ENCODE peak calls at places on chromosomes 13 and 19, in six cellular contexts. One of them, this sample, is unnamed. For H3K9me3, the result is how much of the 10 kb centered on the place peaks cover.

GRCh38 chr19:40219721-40220276 is 1.6 kb upstream of the TTC9B start:
- DNase-seq in psoas muscle: no peak
- DNase-seq in cardiac muscle cell: peak
- DNase-seq in stomach: no peak
- DNase-seq in aorta: no peak
- DNase-seq in naive thymus-derived CD4-positive, alpha-beta T cell: no peak
- DNase-seq in this sample: no peak

GRCh38 chr13:44523176-44524017 is 52.7 kb downstream of the TSC22D1 start:
- DNase-seq in psoas muscle: no peak
- DNase-seq in cardiac muscle cell: peak
- DNase-seq in stomach: no peak
- DNase-seq in aorta: no peak
- DNase-seq in naive thymus-derived CD4-positive, alpha-beta T cell: no peak
- DNase-seq in this sample: no peak

GRCh38 chr13:71864094-71864980 is 2.7 kb downstream of the DACH1 start:
- DNase-seq in psoas muscle: peak
- DNase-seq in cardiac muscle cell: peak
- DNase-seq in stomach: no peak
- DNase-seq in aorta: peak
- DNase-seq in naive thymus-derived CD4-positive, alpha-beta T cell: peak
- DNase-seq in this sample: peak

GRCh38 chr13:59279024-59279423 is 884.7 kb downstream of the DIAPH3 start:
- DNase-seq in psoas muscle: no peak
- DNase-seq in cardiac muscle cell: peak
- DNase-seq in stomach: no peak
- DNase-seq in aorta: no peak
- DNase-seq in naive thymus-derived CD4-positive, alpha-beta T cell: no peak
- DNase-seq in this sample: no peak

GRCh38 chr19:38488811-38489481 is 55.5 kb downstream of the RYR1 start:
- DNase-seq in psoas muscle: no peak
- DNase-seq in cardiac muscle cell: no peak
- DNase-seq in stomach: no peak
- DNase-seq in aorta: no peak
- DNase-seq in naive thymus-derived CD4-positive, alpha-beta T cell: no peak
- DNase-seq in this sample: no peak

GRCh38 chr13:34897220-34897619 is 44.9 kb upstream of the NBEA start:
- DNase-seq in psoas muscle: no peak
- DNase-seq in cardiac muscle cell: no peak
- DNase-seq in stomach: no peak
- DNase-seq in aorta: no peak
- DNase-seq in naive thymus-derived CD4-positive, alpha-beta T cell: no peak
- DNase-seq in this sample: no peak

GRCh38 chr19:56841194-56841546 is 644 bp upstream of the PEG3 start:
- DNase-seq in psoas muscle: no peak
- DNase-seq in cardiac muscle cell: no peak
- DNase-seq in stomach: no peak
- DNase-seq in aorta: no peak
- DNase-seq in naive thymus-derived CD4-positive, alpha-beta T cell: no peak
- DNase-seq in this sample: no peak

GRCh38 chr13:37476874-37477273 is 121.7 kb downstream of the POSTN start:
- DNase-seq in psoas muscle: no peak
- DNase-seq in cardiac muscle cell: peak
- DNase-seq in stomach: no peak
- DNase-seq in aorta: no peak
- DNase-seq in naive thymus-derived CD4-positive, alpha-beta T cell: no peak
- DNase-seq in this sample: no peak

GRCh38 chr13:72295173-72295572 is 428.2 kb upstream of the DACH1 start:
- DNase-seq in psoas muscle: no peak
- DNase-seq in cardiac muscle cell: peak
- DNase-seq in stomach: no peak
- DNase-seq in aorta: no peak
- DNase-seq in naive thymus-derived CD4-positive, alpha-beta T cell: no peak
- DNase-seq in this sample: no peak

GRCh38 chr13:70960841-70961443 is 852.7 kb upstream of the KLHL1 start:
- DNase-seq in psoas muscle: no peak
- DNase-seq in cardiac muscle cell: peak
- DNase-seq in stomach: no peak
- DNase-seq in aorta: no peak
- DNase-seq in naive thymus-derived CD4-positive, alpha-beta T cell: no peak
- DNase-seq in this sample: no peak

GRCh38 chr19:56538761-56539263 is at the start of gene ZFP28:
- DNase-seq in psoas muscle: peak
- DNase-seq in cardiac muscle cell: no peak
- DNase-seq in stomach: no peak
- DNase-seq in aorta: peak
- DNase-seq in naive thymus-derived CD4-positive, alpha-beta T cell: no peak
- DNase-seq in this sample: peak

GRCh38 chr19:41691268-41691970 is 3.3 kb upstream of the CEACAM7 start:
- DNase-seq in psoas muscle: no peak
- DNase-seq in cardiac muscle cell: peak
- DNase-seq in stomach: peak
- DNase-seq in aorta: peak
- DNase-seq in naive thymus-derived CD4-positive, alpha-beta T cell: peak
- DNase-seq in this sample: no peak

GRCh38 chr19:38583219-38583984 is 34.4 kb downstream of the MAP4K1 start:
- DNase-seq in psoas muscle: no peak
- DNase-seq in cardiac muscle cell: no peak
- DNase-seq in stomach: no peak
- DNase-seq in aorta: no peak
- DNase-seq in naive thymus-derived CD4-positive, alpha-beta T cell: no peak
- DNase-seq in this sample: no peak

GRCh38 chr19:12544401-12544876 is 6.8 kb downstream of the ZNF564 start:
- DNase-seq in psoas muscle: no peak
- DNase-seq in cardiac muscle cell: peak
- DNase-seq in stomach: no peak
- DNase-seq in aorta: no peak
- DNase-seq in naive thymus-derived CD4-positive, alpha-beta T cell: no peak
- DNase-seq in this sample: no peak

GRCh38 chr19:53873451-53874383 is 6.0 kb downstream of the MYADM start:
- DNase-seq in psoas muscle: peak
- DNase-seq in cardiac muscle cell: no peak
- DNase-seq in stomach: no peak
- DNase-seq in aorta: peak
- DNase-seq in naive thymus-derived CD4-positive, alpha-beta T cell: peak
- DNase-seq in this sample: no peak

GRCh38 chr13:21234537-21234936 is 58.1 kb downstream of the MRPL57 start:
- DNase-seq in psoas muscle: no peak
- DNase-seq in cardiac muscle cell: no peak
- DNase-seq in stomach: no peak
- DNase-seq in aorta: no peak
- DNase-seq in naive thymus-derived CD4-positive, alpha-beta T cell: no peak
- DNase-seq in this sample: no peak

GRCh38 chr13:44879452-44880058 is 109.7 kb downstream of the NUFIP1 start:
- DNase-seq in psoas muscle: no peak
- DNase-seq in cardiac muscle cell: peak
- DNase-seq in stomach: no peak
- DNase-seq in aorta: no peak
- DNase-seq in naive thymus-derived CD4-positive, alpha-beta T cell: no peak
- DNase-seq in this sample: no peak

GRCh38 chr13:107845911-107846310 is 369.4 kb downstream of the LIG4 start:
- DNase-seq in psoas muscle: no peak
- DNase-seq in cardiac muscle cell: no peak
- DNase-seq in stomach: no peak
- DNase-seq in aorta: no peak
- DNase-seq in naive thymus-derived CD4-positive, alpha-beta T cell: no peak
- DNase-seq in this sample: no peak

GRCh38 chr19:49468746-49469447 is 5.1 kb upstream of the FLT3LG start:
- DNase-seq in psoas muscle: peak
- DNase-seq in cardiac muscle cell: peak
- DNase-seq in stomach: peak
- DNase-seq in aorta: peak
- DNase-seq in naive thymus-derived CD4-positive, alpha-beta T cell: peak
- DNase-seq in this sample: no peak

GRCh38 chr19:40503300-40503699 is 36.5 kb downstream of the SPTBN4 start:
- DNase-seq in psoas muscle: no peak
- DNase-seq in cardiac muscle cell: no peak
- DNase-seq in stomach: no peak
- DNase-seq in aorta: no peak
- DNase-seq in naive thymus-derived CD4-positive, alpha-beta T cell: no peak
- DNase-seq in this sample: no peak

GRCh38 chr19:51166846-51167490 is 24.9 kb downstream of the SIGLEC7 start:
- DNase-seq in psoas muscle: no peak
- DNase-seq in cardiac muscle cell: no peak
- DNase-seq in stomach: no peak
- DNase-seq in aorta: no peak
- DNase-seq in naive thymus-derived CD4-positive, alpha-beta T cell: peak
- DNase-seq in this sample: peak

GRCh38 chr19:10461047-10461949 is 41.0 kb downstream of the PDE4A start:
- DNase-seq in psoas muscle: peak
- DNase-seq in cardiac muscle cell: peak
- DNase-seq in stomach: peak
- DNase-seq in aorta: peak
- DNase-seq in naive thymus-derived CD4-positive, alpha-beta T cell: peak
- DNase-seq in this sample: peak
- H3K4me3 ChIP-seq in psoas muscle: peak
- H3K4me3 ChIP-seq in cardiac muscle cell: peak
- H3K4me3 ChIP-seq in stomach: peak
- H3K4me3 ChIP-seq in aorta: no peak
- H3K4me3 ChIP-seq in naive thymus-derived CD4-positive, alpha-beta T cell: peak
- H3K4me3 ChIP-seq in this sample: peak

GRCh38 chr13:98305670-98306069 is 128.6 kb upstream of the RNF113B start:
- DNase-seq in psoas muscle: no peak
- DNase-seq in cardiac muscle cell: no peak
- DNase-seq in stomach: no peak
- DNase-seq in aorta: no peak
- DNase-seq in naive thymus-derived CD4-positive, alpha-beta T cell: no peak
- DNase-seq in this sample: no peak

GRCh38 chr13:98308525-98308911 is 131.4 kb upstream of the RNF113B start:
- DNase-seq in psoas muscle: no peak
- DNase-seq in cardiac muscle cell: no peak
- DNase-seq in stomach: no peak
- DNase-seq in aorta: no peak
- DNase-seq in naive thymus-derived CD4-positive, alpha-beta T cell: no peak
- DNase-seq in this sample: no peak

GRCh38 chr13:98309569-98310335 is 132.7 kb upstream of the RNF113B start:
- DNase-seq in psoas muscle: no peak
- DNase-seq in cardiac muscle cell: no peak
- DNase-seq in stomach: no peak
- DNase-seq in aorta: no peak
- DNase-seq in naive thymus-derived CD4-positive, alpha-beta T cell: no peak
- DNase-seq in this sample: no peak

GRCh38 chr13:98307744-98308524 is 130.9 kb upstream of the RNF113B start:
- DNase-seq in psoas muscle: no peak
- DNase-seq in cardiac muscle cell: peak
- DNase-seq in stomach: no peak
- DNase-seq in aorta: no peak
- DNase-seq in naive thymus-derived CD4-positive, alpha-beta T cell: no peak
- DNase-seq in this sample: no peak

DNA sequence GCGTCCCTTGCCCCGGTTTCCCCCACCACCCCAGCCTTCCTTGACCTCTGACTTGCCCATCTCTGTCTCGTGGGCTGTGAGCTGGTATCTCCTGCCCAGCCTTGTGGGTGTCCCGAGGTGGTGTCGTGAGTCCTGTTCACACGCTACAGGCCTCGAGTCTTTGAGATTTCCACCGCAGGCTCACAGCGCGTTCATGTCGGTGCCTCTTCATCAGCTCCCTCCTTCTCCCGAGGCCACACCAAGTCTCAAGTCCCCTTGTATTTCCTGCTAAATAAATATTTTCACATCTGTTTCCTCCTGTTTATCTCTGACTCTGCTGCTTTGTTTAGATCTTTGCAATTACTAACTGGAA is 130.3 kb upstream of the RNF113B start:
- DNase-seq in psoas muscle: no peak
- DNase-seq in cardiac muscle cell: peak
- DNase-seq in stomach: no peak
- DNase-seq in aorta: no peak
- DNase-seq in naive thymus-derived CD4-positive, alpha-beta T cell: no peak
- DNase-seq in this sample: no peak
- H3K27ac ChIP-seq in psoas muscle: peak
- H3K27ac ChIP-seq in cardiac muscle cell: no peak
- H3K27ac ChIP-seq in stomach: peak
- H3K27ac ChIP-seq in aorta: no peak
- H3K27ac ChIP-seq in naive thymus-derived CD4-positive, alpha-beta T cell: no peak
- H3K27ac ChIP-seq in this sample: peak

GRCh38 chr19:17074628-17075034 is 621 bp downstream of the HAUS8 start:
- DNase-seq in psoas muscle: no peak
- DNase-seq in cardiac muscle cell: no peak
- DNase-seq in stomach: no peak
- DNase-seq in aorta: no peak
- DNase-seq in naive thymus-derived CD4-positive, alpha-beta T cell: peak
- DNase-seq in this sample: no peak
- H3K9me3 ChIP-seq in psoas muscle: under half
- H3K9me3 ChIP-seq in cardiac muscle cell: under half
- H3K9me3 ChIP-seq in stomach: under half
- H3K9me3 ChIP-seq in aorta: under half
- H3K9me3 ChIP-seq in naive thymus-derived CD4-positive, alpha-beta T cell: under half
- H3K9me3 ChIP-seq in this sample: under half

GRCh38 chr19:8004723-8005513 is 523 bp downstream of the ELAVL1 start:
- DNase-seq in psoas muscle: no peak
- DNase-seq in cardiac muscle cell: peak
- DNase-seq in stomach: no peak
- DNase-seq in aorta: no peak
- DNase-seq in naive thymus-derived CD4-positive, alpha-beta T cell: peak
- DNase-seq in this sample: no peak

GRCh38 chr19:8004001-8004400 is 1.4 kb downstream of the ELAVL1 start:
- DNase-seq in psoas muscle: no peak
- DNase-seq in cardiac muscle cell: no peak
- DNase-seq in stomach: no peak
- DNase-seq in aorta: no peak
- DNase-seq in naive thymus-derived CD4-positive, alpha-beta T cell: no peak
- DNase-seq in this sample: no peak

GRCh38 chr19:8000298-8001038 is 5.0 kb downstream of the ELAVL1 start:
- DNase-seq in psoas muscle: no peak
- DNase-seq in cardiac muscle cell: no peak
- DNase-seq in stomach: no peak
- DNase-seq in aorta: no peak
- DNase-seq in naive thymus-derived CD4-positive, alpha-beta T cell: no peak
- DNase-seq in this sample: no peak

GRCh38 chr19:8001651-8001994 is 3.8 kb downstream of the ELAVL1 start:
- DNase-seq in psoas muscle: no peak
- DNase-seq in cardiac muscle cell: no peak
- DNase-seq in stomach: no peak
- DNase-seq in aorta: no peak
- DNase-seq in naive thymus-derived CD4-positive, alpha-beta T cell: no peak
- DNase-seq in this sample: no peak

DNA sequence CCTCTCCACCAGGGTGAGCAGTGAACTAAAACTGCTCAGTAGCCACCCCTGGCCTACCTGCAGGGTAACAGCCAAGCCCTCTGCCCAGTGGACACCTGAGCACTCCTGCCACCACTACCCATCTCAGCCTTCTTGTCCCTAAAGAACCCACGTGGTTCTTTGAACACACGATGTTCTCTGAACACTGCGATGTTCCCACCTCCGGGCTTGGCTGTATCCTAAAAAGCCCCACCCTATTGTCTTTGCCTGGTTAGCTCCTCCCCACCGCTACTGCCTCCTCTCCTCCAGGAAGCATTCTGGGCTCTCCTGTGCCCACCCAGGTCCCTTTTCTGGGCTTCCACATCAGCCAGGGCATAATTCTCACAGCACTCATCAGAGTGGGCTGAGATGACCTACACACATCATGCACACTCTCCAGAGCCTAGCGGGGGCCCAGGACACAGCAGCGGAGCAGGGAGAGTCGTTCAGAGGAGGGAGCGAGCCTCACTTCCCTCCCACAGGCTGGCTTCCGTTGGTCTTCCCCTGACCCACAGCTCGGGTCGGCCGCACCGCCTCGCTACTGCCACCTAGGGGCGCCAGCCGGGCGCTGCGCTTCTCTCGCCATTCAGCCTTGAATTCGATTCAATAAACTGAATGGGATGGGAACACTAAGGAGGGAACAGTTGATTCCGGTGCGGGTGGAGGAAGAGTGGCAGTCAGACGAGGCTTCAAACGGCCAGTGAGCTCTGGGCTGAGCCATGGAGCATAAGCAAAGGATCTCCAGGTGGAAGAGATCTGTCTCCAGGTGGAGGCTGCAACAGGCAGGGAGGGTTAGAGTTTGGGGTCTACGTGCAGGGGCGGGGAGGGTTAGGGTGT is 3.2 kb downstream of the ELAVL1 start:
- DNase-seq in psoas muscle: peak
- DNase-seq in cardiac muscle cell: peak
- DNase-seq in stomach: peak
- DNase-seq in aorta: peak
- DNase-seq in naive thymus-derived CD4-positive, alpha-beta T cell: peak
- DNase-seq in this sample: peak
- H3K4me3 ChIP-seq in psoas muscle: peak
- H3K4me3 ChIP-seq in cardiac muscle cell: no peak
- H3K4me3 ChIP-seq in stomach: peak
- H3K4me3 ChIP-seq in aorta: no peak
- H3K4me3 ChIP-seq in naive thymus-derived CD4-positive, alpha-beta T cell: peak
- H3K4me3 ChIP-seq in this sample: peak

This sample was measured in kidney.